ENCODE peak calls at places on chromosomes 5 and 9, in seven cellular contexts. M, S, Y, J, Z, H and C are unnamed samples.

GRCh38 chr5:133698646-133699526 is 86.5 kb upstream of the FSTL4 start:
- DNase-seq in J (no peak), Z (no peak), M (no peak), Y (no peak), H (no peak), S (no peak), C (no peak)

GRCh38 chr9:34047864-34048729 is 590 bp downstream of the UBAP2 start:
- DNase-seq in M (peak; percentile 28), H (no peak), Y (no peak), J (peak; percentile 2), S (peak; percentile 32), Z (peak; percentile 39), C (peak; percentile 29)

GRCh38 chr5:126645132-126645531 is 44.4 kb downstream of the PHAX start:
- DNase-seq in Z (no peak), S (no peak), M (no peak), J (no peak), H (no peak), Y (no peak), C (no peak)

GRCh38 chr5:149471406-149472183 is 79.6 kb downstream of the CSNK1A1 start:
- DNase-seq in Y (no peak), Z (no peak), H (no peak), M (no peak), S (no peak), J (no peak), C (no peak)

GRCh38 chr5:139696894-139697658 is 48.9 kb downstream of the CXXC5 start:
- DNase-seq in H (no peak), J (no peak), Y (peak; percentile 80), M (no peak), S (peak; percentile 73), Z (peak; percentile 62), C (peak; percentile 70)

GRCh38 chr9:108035485-108035884 is 545.9 kb upstream of the KLF4 start:
- DNase-seq in Z (no peak), M (no peak), J (no peak), Y (no peak), H (no peak), S (no peak), C (no peak)

GRCh38 chr5:54541823-54542783 is 24.5 kb downstream of the SNX18 start:
- DNase-seq in S (no peak), M (no peak), H (no peak), Z (no peak), J (no peak), Y (no peak), C (no peak)

GRCh38 chr9:13354733-13355132 is 75.2 kb upstream of the MPDZ start:
- DNase-seq in M (no peak), Y (no peak), Z (no peak), J (no peak), H (no peak), S (no peak), C (no peak)

GRCh38 chr9:17776735-17777134 is 197.9 kb downstream of the SH3GL2 start:
- DNase-seq in Z (no peak), Y (no peak), H (no peak), J (no peak), S (peak; percentile 60), M (no peak), C (no peak)

GRCh38 chr5:135369952-135370351 is 29.1 kb downstream of the MACROH2A1 start:
- DNase-seq in H (no peak), Y (no peak), S (no peak), Z (no peak), J (no peak), M (no peak), C (no peak)

GRCh38 chr9:105142406-105143092 is 101.9 kb upstream of the SLC44A1 start:
- DNase-seq in S (no peak), H (no peak), J (no peak), M (no peak), Z (no peak), Y (no peak), C (no peak)

GRCh38 chr9:105835721-105836120 is 141.4 kb downstream of the TMEM38B start:
- DNase-seq in Z (peak; percentile 42), H (no peak), J (no peak), S (peak; percentile 62), M (no peak), Y (no peak), C (no peak)

GRCh38 chr9:73869261-73869660 is 627.9 kb upstream of the RORB start:
- DNase-seq in J (no peak), Y (peak; percentile 44), H (peak; percentile 13), Z (no peak), M (peak; percentile 7), S (no peak), C (peak; percentile 13)

GRCh38 chr9:22037954-22038690 is 29.0 kb upstream of the CDKN2B start:
- DNase-seq in H (no peak), Y (peak; percentile 18), Z (peak; percentile 19), M (peak; percentile 19), S (no peak), J (no peak), C (no peak)

GRCh38 chr5:181166812-181167733 is 19.7 kb downstream of the OR2V2 start:
- DNase-seq in Y (no peak), J (no peak), S (no peak), M (no peak), Z (peak; percentile 27), H (no peak), C (no peak)